ENCODE peak calls at places on chromosomes 11 and 22, in eight cellular contexts. S is brain microvascular endothelial cell; T is HAP-1; D is activated naive CD8-positive, alpha-beta T cell treated with anti-CD3 and anti-CD28 coated beads for 36 hours; M is astrocyte of the spinal cord; W is bronchial epithelial cell; U is Right ventricle myocardium inferior; G is cardiac septum. I is an unnamed sample.

GRCh38 chr11:75275581-75275980 is 35.0 kb downstream of the TPBGL start:
- DNase-seq in M (no peak), D (peak; percentile 27), T (no peak), S (no peak), W (no peak), G (peak; percentile 83), U (peak; percentile 88), I (peak; percentile 73)

GRCh38 chr22:49626361-49627216 is 201.1 kb downstream of the BRD1 start:
- DNase-seq in S (no peak), M (no peak), W (no peak), D (no peak), U (peak; percentile 34), T (no peak), G (no peak), I (no peak)

GRCh38 chr22:39316440-39317083 is 2.9 kb downstream of the RPL3 start:
- DNase-seq in M (peak; percentile 94), G (peak; percentile 84), D (peak; percentile 80), W (peak; percentile 83), U (peak; percentile 82), T (peak; percentile 86), S (peak; percentile 79), I (peak; percentile 89)

GRCh38 chr22:36701941-36702640 is 1.5 kb downstream of the CACNG2 start:
- DNase-seq in M (no peak), W (no peak), S (no peak), D (no peak), G (no peak), T (no peak), U (no peak), I (no peak)

GRCh38 chr11:114195981-114196731 is 100.0 kb upstream of the NNMT start:
- DNase-seq in S (no peak), U (no peak), T (no peak), W (peak; percentile 86), G (no peak), M (no peak), D (no peak), I (no peak)

GRCh38 chr11:8111636-8112035 is 30.6 kb downstream of the TUB start:
- DNase-seq in W (no peak), S (no peak), T (no peak), M (no peak), D (no peak), U (no peak), G (no peak), I (no peak)

GRCh38 chr22:17569971-17570511 is 6.7 kb downstream of the SLC25A18 start:
- DNase-seq in G (no peak), S (peak; percentile 24), U (no peak), W (no peak), T (no peak), M (peak; percentile 67), D (no peak), I (peak; percentile 75)

GRCh38 chr11:80414766-80415165 is 973.9 kb upstream of the TENM4 start:
- DNase-seq in G (no peak), T (no peak), D (no peak), U (no peak), S (peak; percentile 61), W (peak; percentile 89), M (peak; percentile 12), I (no peak)

GRCh38 chr11:132848336-132848735 is 684.0 kb downstream of the OPCML start:
- DNase-seq in M (peak; percentile 42), G (no peak), U (no peak), W (peak; percentile 76), T (no peak), D (no peak), S (no peak), I (no peak)

GRCh38 chr11:103978588-103979580 is 57.6 kb upstream of the DDI1 start:
- DNase-seq in U (no peak), W (no peak), D (no peak), T (no peak), G (no peak), M (no peak), S (no peak), I (no peak)

GRCh38 chr11:83092488-83093384 is 21.0 kb upstream of the RAB30 start:
- DNase-seq in G (no peak), W (peak; percentile 67), T (no peak), D (no peak), S (no peak), U (no peak), M (peak; percentile 32), I (no peak)